ENCODE peak calls at places on chromosomes 2 and 18, in five cellular contexts. Z is HCT116; E is K562; T is CD4-positive, CD25-positive, alpha-beta regulatory T cell; V is tibial nerve. C is an unnamed sample.

GRCh38 chr2:11309706-11310105 is 34.7 kb downstream of the ROCK2 start:
- DNase-seq in Z (no peak), E (no peak), T (no peak), V (no peak), C (no peak)

GRCh38 chr2:95287806-95288205 is 9.3 kb upstream of the KCNIP3 start:
- DNase-seq in Z (no peak), E (no peak), T (no peak), V (no peak), C (no peak)

GRCh38 chr2:39631715-39632114 is 34.0 kb upstream of the TMEM178A start:
- DNase-seq in Z (no peak), E (no peak), T (no peak), V (no peak), C (no peak)

GRCh38 chr2:196954001-196954400 is 27.5 kb upstream of the PGAP1 start:
- DNase-seq in Z (no peak), E (no peak), T (no peak), V (no peak), C (no peak)

GRCh38 chr2:13652531-13653313 is 936.0 kb downstream of the TRIB2 start:
- DNase-seq in Z (no peak), E (no peak), T (no peak), V (no peak), C (no peak)

GRCh38 chr2:43484323-43484930 is 111.4 kb downstream of the THADA start:
- DNase-seq in Z (peak; percentile 73), E (peak; percentile 19), T (no peak), V (no peak), C (peak; percentile 85)

GRCh38 chr2:129905664-129906081 is 73.8 kb upstream of the RAB6C start:
- DNase-seq in Z (no peak), E (no peak), T (no peak), V (no peak), C (no peak)

GRCh38 chr2:17558878-17559277 is 18.4 kb downstream of the VSNL1 start:
- DNase-seq in Z (no peak), E (no peak), T (no peak), V (no peak), C (no peak)

GRCh38 chr2:65120990-65121693 is 8.8 kb downstream of the RAB1A start:
- DNase-seq in Z (no peak), E (no peak), T (no peak), V (no peak), C (no peak)

GRCh38 chr2:176466918-176467452 is 197.7 kb downstream of the MTX2 start:
- DNase-seq in Z (no peak), E (no peak), T (no peak), V (no peak), C (no peak)

GRCh38 chr2:9779572-9780264 is 63.6 kb upstream of the TAF1B start:
- DNase-seq in Z (no peak), E (no peak), T (no peak), V (no peak), C (no peak)

GRCh38 chr2:241775223-241776177 is 1.1 kb upstream of the GAL3ST2 start:
- DNase-seq in Z (no peak), E (no peak), T (no peak), V (no peak), C (peak; percentile 48)

GRCh38 chr2:56227811-56228210 is 44.0 kb downstream of the CCDC85A start:
- DNase-seq in Z (no peak), E (no peak), T (no peak), V (no peak), C (no peak)

GRCh38 chr2:216287251-216287650 is 85.0 kb downstream of the MARCHF4 start:
- DNase-seq in Z (no peak), E (no peak), T (no peak), V (no peak), C (peak; percentile 45)

GRCh38 chr18:28086530-28087172 is 90.3 kb downstream of the CDH2 start:
- DNase-seq in Z (no peak), E (no peak), T (no peak), V (no peak), C (peak; percentile 17)

GRCh38 chr2:193141-193552 is 70.7 kb downstream of the SH3YL1 start:
- DNase-seq in Z (no peak), E (no peak), T (no peak), V (no peak), C (no peak)

GRCh38 chr2:241123816-241124536 is 21.9 kb upstream of the MTERF4 start:
- DNase-seq in Z (no peak), E (no peak), T (peak; percentile 55), V (no peak), C (no peak)

GRCh38 chr2:102892693-102893290 is 131.0 kb downstream of the TMEM182 start:
- DNase-seq in Z (no peak), E (no peak), T (no peak), V (no peak), C (no peak)

GRCh38 chr18:35861367-35862114 is 110.9 kb upstream of the RMP24 start:
- DNase-seq in Z (no peak), E (no peak), T (no peak), V (no peak), C (no peak)

GRCh38 chr2:16211341-16211740 is 271.0 kb downstream of the MYCN start:
- DNase-seq in Z (no peak), E (no peak), T (no peak), V (no peak), C (no peak)

GRCh38 chr18:79943608-79944125 is 7.8 kb downstream of the SLC66A2 start:
- DNase-seq in Z (no peak), E (no peak), T (no peak), V (no peak), C (no peak)

GRCh38 chr2:190636362-190636761 is 12.5 kb upstream of the NAB1 start:
- DNase-seq in Z (no peak), E (peak; percentile 12), T (no peak), V (no peak), C (peak; percentile 57)

GRCh38 chr2:49936965-49937364 is 782.6 kb upstream of the FSHR start:
- DNase-seq in Z (no peak), E (no peak), T (no peak), V (no peak), C (no peak)

GRCh38 chr2:47437287-47437686 is 34.3 kb downstream of the MSH2 start:
- DNase-seq in Z (no peak), E (no peak), T (no peak), V (no peak), C (peak; percentile 46)

GRCh38 chr18:48765053-48765452 is 185.7 kb downstream of the SMAD7 start:
- DNase-seq in Z (no peak), E (no peak), T (no peak), V (no peak), C (no peak)

GRCh38 chr2:85019121-85019520 is 48.2 kb downstream of the KCMF1 start:
- DNase-seq in Z (peak; percentile 43), E (no peak), T (no peak), V (no peak), C (no peak)

GRCh38 chr2:147110317-147110716 is 734.5 kb upstream of the ACVR2A start:
- DNase-seq in Z (no peak), E (no peak), T (no peak), V (no peak), C (peak; percentile 64)

GRCh38 chr18:22169011-22169888 is at the start of gene GATA6:
- DNase-seq in Z (peak; percentile 85), E (peak; percentile 73), T (no peak), V (peak; percentile 45), C (peak; percentile 90)

GRCh38 chr2:175025946-175026345 is 20.8 kb upstream of the CHN1 start:
- DNase-seq in Z (no peak), E (no peak), T (no peak), V (no peak), C (no peak)

GRCh38 chr2:60453896-60454295 is 99.6 kb downstream of the BCL11A start:
- DNase-seq in Z (no peak), E (no peak), T (no peak), V (no peak), C (no peak)
- H3K36me3 ChIP-seq in Z (no peaks in the 10 kb centered on the region), E (no peaks in the 10 kb centered on the region), T (no peaks in the 10 kb centered on the region), V (no peaks in the 10 kb centered on the region), C (no peaks in the 10 kb centered on the region)

GRCh38 chr2:205768341-205768740 is 86.0 kb downstream of the NRP2 start:
- DNase-seq in Z (no peak), E (no peak), T (no peak), V (no peak), C (no peak)
- H3K4me1 ChIP-seq in Z (peaks cover 9% of the 10 kb centered on the region), E (peaks cover 4% of the 10 kb centered on the region), T (no peaks in the 10 kb centered on the region), V (peaks cover 24% of the 10 kb centered on the region), C (peaks cover 25% of the 10 kb centered on the region)

GRCh38 chr2:38163006-38163405 is 87.1 kb upstream of the CYP1B1 start:
- DNase-seq in Z (no peak), E (no peak), T (no peak), V (no peak), C (no peak)

GRCh38 chr2:38165698-38166097 is 89.7 kb upstream of the CYP1B1 start:
- DNase-seq in Z (no peak), E (no peak), T (no peak), V (no peak), C (no peak)

GRCh38 chr2:38160517-38160916 is 84.6 kb upstream of the CYP1B1 start:
- DNase-seq in Z (no peak), E (no peak), T (no peak), V (no peak), C (no peak)

GRCh38 chr2:38164881-38165280 is 88.9 kb upstream of the CYP1B1 start:
- DNase-seq in Z (no peak), E (no peak), T (no peak), V (no peak), C (no peak)

DNA sequence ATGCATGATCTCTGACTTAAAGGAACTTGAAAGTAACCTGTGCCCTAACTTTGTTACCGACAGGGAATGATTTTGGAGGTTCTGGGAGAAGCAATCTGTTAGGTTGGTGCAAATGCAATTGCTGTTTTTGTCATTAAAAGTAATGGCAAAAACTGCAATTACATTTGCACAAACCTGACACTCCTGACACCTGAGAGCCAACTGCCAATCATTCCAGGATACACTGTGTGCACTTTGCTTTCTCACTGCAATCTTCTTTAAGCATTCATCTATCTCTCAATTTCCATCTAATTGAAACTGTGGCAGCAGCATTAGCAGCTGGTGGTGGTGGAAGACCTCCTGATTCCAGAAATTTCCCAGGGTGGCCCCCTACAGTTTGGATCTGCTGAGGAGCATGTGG is 87.6 kb upstream of the CYP1B1 start:
- DNase-seq in Z (no peak), E (no peak), T (no peak), V (no peak), C (no peak)
- H3K27me3 ChIP-seq in Z (no peaks in the 10 kb centered on the region), E (peaks cover 29% of the 10 kb centered on the region), T (peaks cover 13% of the 10 kb centered on the region), V (no peaks in the 10 kb centered on the region), C (peaks cover 4% of the 10 kb centered on the region)

DNA sequence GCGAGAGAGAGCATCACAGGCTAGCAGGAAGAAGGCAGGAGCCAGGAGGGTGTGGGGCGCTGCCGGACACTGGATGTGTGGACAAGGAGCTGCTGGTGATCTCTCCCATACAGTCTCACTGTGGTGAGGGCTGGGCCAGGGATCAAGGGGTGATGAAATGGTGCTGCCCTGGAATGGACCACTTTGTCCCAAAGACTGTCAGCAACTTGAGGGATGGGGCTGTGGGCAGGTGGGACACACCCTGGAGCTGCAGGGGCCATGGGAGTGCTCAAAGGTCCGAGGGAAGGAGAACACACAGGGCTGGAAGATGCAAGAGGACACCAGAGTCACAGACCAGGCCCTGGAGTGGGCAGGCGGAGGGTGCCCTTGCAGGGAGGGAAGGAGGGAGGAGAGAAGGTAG is 38.0 kb downstream of the COA5 start:
- DNase-seq in Z (no peak), E (no peak), T (no peak), V (no peak), C (no peak)
- H3K36me3 ChIP-seq in Z (peaks cover 10% of the 10 kb centered on the region), E (peaks cover 27% of the 10 kb centered on the region), T (peaks cover 99% of the 10 kb centered on the region), V (peaks cover 100% of the 10 kb centered on the region), C (peaks cover 20% of the 10 kb centered on the region)

GRCh38 chr2:55025627-55026026 is 24.6 kb downstream of the RTN4 start:
- DNase-seq in Z (no peak), E (no peak), T (no peak), V (no peak), C (no peak)
- H3K4me1 ChIP-seq in Z (no peaks in the 10 kb centered on the region), E (no peaks in the 10 kb centered on the region), T (peaks cover 32% of the 10 kb centered on the region), V (peaks cover 41% of the 10 kb centered on the region), C (peaks cover 18% of the 10 kb centered on the region)